ENCODE peak calls at places on chromosomes 4 and X, in seven cellular contexts. One of them, this sample, is unnamed. For H3K36me3, the result is how much of the 10 kb centered on the place peaks cover.

GRCh38 chr4:2251073-2251794 is 9.3 kb upstream of the HAUS3 start:
- DNase-seq in tibial artery: no peak
- DNase-seq in pancreas: peak
- DNase-seq in fibroblast of lung: no peak
- DNase-seq in GM23248: no peak
- DNase-seq in breast epithelium: peak
- DNase-seq in lower lobe of right lung: peak
- DNase-seq in this sample: peak

GRCh38 chr4:7339751-7340552 is 94.8 kb downstream of the PSAPL1 start:
- DNase-seq in tibial artery: no peak
- DNase-seq in pancreas: no peak
- DNase-seq in fibroblast of lung: no peak
- DNase-seq in GM23248: no peak
- DNase-seq in breast epithelium: no peak
- DNase-seq in lower lobe of right lung: peak
- DNase-seq in this sample: peak

GRCh38 chr4:87985097-87985886 is 9.8 kb downstream of the SPP1 start:
- DNase-seq in tibial artery: peak
- DNase-seq in pancreas: peak
- DNase-seq in fibroblast of lung: peak
- DNase-seq in GM23248: peak
- DNase-seq in breast epithelium: no peak
- DNase-seq in lower lobe of right lung: peak
- DNase-seq in this sample: peak

GRCh38 chr4:184544711-184545409 is 70.5 kb upstream of the IRF2 start:
- DNase-seq in tibial artery: no peak
- DNase-seq in pancreas: no peak
- DNase-seq in fibroblast of lung: peak
- DNase-seq in GM23248: peak
- DNase-seq in breast epithelium: no peak
- DNase-seq in lower lobe of right lung: no peak
- DNase-seq in this sample: no peak

GRCh38 chr4:163701915-163702314 is 207.4 kb downstream of the TMA16 start:
- DNase-seq in tibial artery: no peak
- DNase-seq in pancreas: no peak
- DNase-seq in fibroblast of lung: peak
- DNase-seq in GM23248: peak
- DNase-seq in breast epithelium: no peak
- DNase-seq in lower lobe of right lung: no peak
- DNase-seq in this sample: no peak

GRCh38 chr4:127622621-127622922 is 10.2 kb upstream of the INTU start:
- DNase-seq in tibial artery: no peak
- DNase-seq in pancreas: no peak
- DNase-seq in fibroblast of lung: no peak
- DNase-seq in GM23248: no peak
- DNase-seq in breast epithelium: peak
- DNase-seq in lower lobe of right lung: no peak
- DNase-seq in this sample: no peak

GRCh38 chrX:10379848-10380247 is 223.1 kb downstream of the CLCN4 start:
- DNase-seq in tibial artery: no peak
- DNase-seq in pancreas: no peak
- DNase-seq in fibroblast of lung: peak
- DNase-seq in GM23248: no peak
- DNase-seq in breast epithelium: no peak
- DNase-seq in lower lobe of right lung: no peak
- DNase-seq in this sample: no peak

GRCh38 chrX:110851780-110852179 is 56.2 kb upstream of the CHRDL1 start:
- DNase-seq in tibial artery: no peak
- DNase-seq in pancreas: no peak
- DNase-seq in fibroblast of lung: peak
- DNase-seq in GM23248: peak
- DNase-seq in breast epithelium: no peak
- DNase-seq in lower lobe of right lung: no peak
- DNase-seq in this sample: no peak

GRCh38 chr4:94290245-94290644 is 52.4 kb downstream of the HPGDS start:
- DNase-seq in tibial artery: no peak
- DNase-seq in pancreas: no peak
- DNase-seq in fibroblast of lung: no peak
- DNase-seq in GM23248: no peak
- DNase-seq in breast epithelium: no peak
- DNase-seq in lower lobe of right lung: no peak
- DNase-seq in this sample: no peak

GRCh38 chr4:94284889-94285288 is 57.7 kb downstream of the HPGDS start:
- DNase-seq in tibial artery: no peak
- DNase-seq in pancreas: no peak
- DNase-seq in fibroblast of lung: no peak
- DNase-seq in GM23248: no peak
- DNase-seq in breast epithelium: no peak
- DNase-seq in lower lobe of right lung: no peak
- DNase-seq in this sample: no peak

DNA sequence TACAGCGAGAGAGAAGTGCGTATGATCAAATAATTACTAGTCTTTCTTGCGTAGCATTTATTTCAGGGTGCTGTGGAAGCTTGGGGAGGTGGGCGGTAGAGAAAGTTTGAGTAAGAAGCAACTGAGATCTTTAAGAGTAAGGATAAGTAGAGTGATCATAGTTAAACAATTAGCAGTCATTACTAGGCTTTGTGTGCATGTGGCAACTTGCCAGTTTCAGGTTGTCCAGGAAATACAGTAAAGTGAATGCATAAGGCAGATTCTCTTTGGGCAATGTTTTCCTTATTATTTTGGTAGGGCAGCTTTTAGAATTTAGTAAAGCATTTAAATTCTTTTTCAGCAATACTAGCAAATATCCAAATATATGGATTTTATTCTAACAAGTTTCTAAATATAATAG is 57.0 kb downstream of the HPGDS start:
- DNase-seq in tibial artery: no peak
- DNase-seq in pancreas: no peak
- DNase-seq in fibroblast of lung: no peak
- DNase-seq in GM23248: no peak
- DNase-seq in breast epithelium: no peak
- DNase-seq in lower lobe of right lung: no peak
- DNase-seq in this sample: no peak
- H3K36me3 ChIP-seq in tibial artery: half or more
- H3K36me3 ChIP-seq in pancreas: under half
- H3K36me3 ChIP-seq in fibroblast of lung: under half
- H3K36me3 ChIP-seq in GM23248: half or more
- H3K36me3 ChIP-seq in breast epithelium: under half
- H3K36me3 ChIP-seq in lower lobe of right lung: half or more
- H3K36me3 ChIP-seq in this sample: half or more

GRCh38 chr4:8861576-8862279 is 9.9 kb downstream of the HMX1 start:
- DNase-seq in tibial artery: no peak
- DNase-seq in pancreas: no peak
- DNase-seq in fibroblast of lung: no peak
- DNase-seq in GM23248: no peak
- DNase-seq in breast epithelium: no peak
- DNase-seq in lower lobe of right lung: no peak
- DNase-seq in this sample: no peak
- H3K27ac ChIP-seq in tibial artery: no peak
- H3K27ac ChIP-seq in pancreas: no peak
- H3K27ac ChIP-seq in fibroblast of lung: no peak
- H3K27ac ChIP-seq in GM23248: no peak
- H3K27ac ChIP-seq in breast epithelium: no peak
- H3K27ac ChIP-seq in lower lobe of right lung: no peak
- H3K27ac ChIP-seq in this sample: no peak

DNA sequence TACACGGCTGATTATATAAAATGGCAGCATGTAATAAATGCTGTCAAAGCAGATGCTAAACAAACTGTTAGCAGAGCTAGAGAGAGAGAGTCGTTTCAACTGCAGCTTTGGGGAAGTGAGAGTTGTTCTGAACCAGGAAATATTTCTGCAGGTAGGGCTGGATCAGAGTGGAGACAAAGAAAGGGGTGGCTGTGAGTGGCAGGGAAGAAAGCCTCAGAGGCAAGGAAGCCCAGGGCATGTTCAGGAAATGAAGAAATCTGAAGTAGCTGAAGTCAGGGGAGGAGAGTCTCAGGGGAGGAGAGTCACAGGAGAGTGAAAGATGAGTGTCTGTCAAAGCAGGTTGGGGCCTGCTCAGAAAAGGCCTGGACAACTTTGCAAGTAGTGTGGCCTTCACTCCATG is 48.4 kb upstream of the RPS6KA3 start:
- DNase-seq in tibial artery: no peak
- DNase-seq in pancreas: no peak
- DNase-seq in fibroblast of lung: no peak
- DNase-seq in GM23248: no peak
- DNase-seq in breast epithelium: no peak
- DNase-seq in lower lobe of right lung: no peak
- DNase-seq in this sample: no peak
- H3K36me3 ChIP-seq in tibial artery: under half
- H3K36me3 ChIP-seq in pancreas: under half
- H3K36me3 ChIP-seq in fibroblast of lung: under half
- H3K36me3 ChIP-seq in GM23248: under half
- H3K36me3 ChIP-seq in breast epithelium: under half
- H3K36me3 ChIP-seq in lower lobe of right lung: under half
- H3K36me3 ChIP-seq in this sample: under half

GRCh38 chrX:21586001-21586400 is 72.1 kb downstream of the KLHL34 start:
- DNase-seq in tibial artery: no peak
- DNase-seq in pancreas: no peak
- DNase-seq in fibroblast of lung: no peak
- DNase-seq in GM23248: no peak
- DNase-seq in breast epithelium: no peak
- DNase-seq in lower lobe of right lung: no peak
- DNase-seq in this sample: no peak

DNA sequence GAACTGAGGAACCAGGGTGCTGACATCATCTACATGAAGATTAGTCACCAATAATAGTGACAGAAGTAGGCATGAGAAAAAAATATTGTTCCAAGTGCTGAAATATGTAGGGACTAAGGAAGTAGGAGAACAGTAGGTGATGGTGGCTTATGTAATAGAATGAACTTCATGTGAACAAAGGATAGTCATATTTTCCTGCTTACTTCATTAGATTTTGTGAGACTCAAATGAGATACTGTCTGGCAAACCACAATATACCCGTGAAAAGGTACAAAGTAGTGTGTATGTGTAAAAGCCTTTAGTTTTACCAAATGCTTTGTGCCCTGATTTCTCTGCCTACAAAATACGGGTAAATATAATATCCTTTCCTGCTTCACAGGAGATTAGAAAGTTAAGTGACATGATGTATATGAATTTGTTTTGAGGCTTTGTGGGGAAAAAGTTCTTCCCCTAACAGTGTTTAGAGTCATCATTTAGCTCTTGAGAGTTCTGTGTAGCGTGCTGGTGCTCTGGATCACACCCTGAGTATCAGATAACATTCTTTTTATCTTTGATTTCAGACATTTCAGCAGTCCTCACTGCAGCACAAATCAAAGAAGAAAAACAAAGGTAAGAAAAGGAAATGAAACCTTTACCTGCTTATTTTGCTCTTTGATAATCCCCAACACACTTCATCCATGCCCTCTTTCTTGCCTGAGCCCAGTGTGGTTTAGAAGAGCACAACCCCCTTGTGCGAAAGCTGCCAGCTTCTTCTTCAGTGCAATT is 67.9 kb downstream of the KLHL34 start:
- DNase-seq in tibial artery: no peak
- DNase-seq in pancreas: no peak
- DNase-seq in fibroblast of lung: no peak
- DNase-seq in GM23248: no peak
- DNase-seq in breast epithelium: no peak
- DNase-seq in lower lobe of right lung: no peak
- DNase-seq in this sample: no peak
- H3K27ac ChIP-seq in tibial artery: no peak
- H3K27ac ChIP-seq in pancreas: no peak
- H3K27ac ChIP-seq in fibroblast of lung: no peak
- H3K27ac ChIP-seq in GM23248: no peak
- H3K27ac ChIP-seq in breast epithelium: no peak
- H3K27ac ChIP-seq in lower lobe of right lung: no peak
- H3K27ac ChIP-seq in this sample: no peak

GRCh38 chr4:25406081-25406692 is 29.1 kb downstream of the ANAPC4 start:
- DNase-seq in tibial artery: no peak
- DNase-seq in pancreas: no peak
- DNase-seq in fibroblast of lung: peak
- DNase-seq in GM23248: peak
- DNase-seq in breast epithelium: no peak
- DNase-seq in lower lobe of right lung: no peak
- DNase-seq in this sample: no peak

GRCh38 chr4:25413261-25413660 is 36.2 kb downstream of the ANAPC4 start:
- DNase-seq in tibial artery: no peak
- DNase-seq in pancreas: no peak
- DNase-seq in fibroblast of lung: no peak
- DNase-seq in GM23248: no peak
- DNase-seq in breast epithelium: no peak
- DNase-seq in lower lobe of right lung: no peak
- DNase-seq in this sample: no peak

GRCh38 chr4:25405453-25405852 is 28.4 kb downstream of the ANAPC4 start:
- DNase-seq in tibial artery: no peak
- DNase-seq in pancreas: no peak
- DNase-seq in fibroblast of lung: no peak
- DNase-seq in GM23248: no peak
- DNase-seq in breast epithelium: no peak
- DNase-seq in lower lobe of right lung: no peak
- DNase-seq in this sample: no peak

GRCh38 chr4:25410820-25411529 is 33.9 kb downstream of the ANAPC4 start:
- DNase-seq in tibial artery: no peak
- DNase-seq in pancreas: no peak
- DNase-seq in fibroblast of lung: no peak
- DNase-seq in GM23248: no peak
- DNase-seq in breast epithelium: no peak
- DNase-seq in lower lobe of right lung: no peak
- DNase-seq in this sample: no peak
- H3K36me3 ChIP-seq in tibial artery: half or more
- H3K36me3 ChIP-seq in pancreas: under half
- H3K36me3 ChIP-seq in fibroblast of lung: under half
- H3K36me3 ChIP-seq in GM23248: half or more
- H3K36me3 ChIP-seq in breast epithelium: under half
- H3K36me3 ChIP-seq in lower lobe of right lung: half or more
- H3K36me3 ChIP-seq in this sample: half or more